ENCODE peak calls at places on chromosomes 6 and 20, in four cellular contexts. W is H1, U is K562, V is endothelial cell of umbilical vein. Y is an unnamed sample.

GRCh38 chr6:143569035-143569434 is 57.5 kb upstream of the FUCA2 start:
- DNase-seq in V (no peak), U (no peak), W (no peak), Y (no peak)

GRCh38 chr20:17646901-17647301 is 35.1 kb downstream of the RRBP1 start:
- DNase-seq in W (no peak), U (no peak), V (no peak), Y (no peak)

GRCh38 chr20:35768731-35769664 is 2.8 kb upstream of the PHF20 start:
- DNase-seq in U (peak), W (peak), V (peak), Y (peak)

GRCh38 chr20:10634683-10635411 is 39.0 kb downstream of the JAG1 start:
- DNase-seq in V (peak), W (no peak), U (no peak), Y (no peak)

GRCh38 chr20:63441136-63441776 is 31.2 kb downstream of the KCNQ2 start:
- DNase-seq in V (no peak), W (no peak), U (no peak), Y (no peak)

GRCh38 chr20:51077601-51078000 is 54.7 kb upstream of the KCNG1 start:
- DNase-seq in V (no peak), W (no peak), U (no peak), Y (no peak)

GRCh38 chr6:24283043-24283985 is 74.5 kb downstream of the DCDC2 start:
- DNase-seq in U (peak), W (peak), V (peak), Y (peak)

GRCh38 chr6:127737009-127737486 is 160.1 kb downstream of the C6orf58 start:
- DNase-seq in W (peak), V (peak), U (peak), Y (no peak)

GRCh38 chr6:28597924-28598323 is 72.2 kb downstream of the GPX5 start:
- DNase-seq in W (no peak), V (no peak), U (no peak), Y (no peak)

GRCh38 chr6:53041356-53041755 is 23.8 kb upstream of the FBXO9 start:
- DNase-seq in W (no peak), V (no peak), U (no peak), Y (no peak)

GRCh38 chr6:6379573-6379972 is 59.1 kb upstream of the F13A1 start:
- DNase-seq in U (no peak), V (no peak), W (no peak), Y (no peak)

GRCh38 chr20:32780749-32781402 is 18.7 kb downstream of the DNMT3B start:
- DNase-seq in U (no peak), W (no peak), V (no peak), Y (no peak)

GRCh38 chr20:45817652-45818194 is 5.3 kb downstream of the UBE2C start:
- DNase-seq in V (no peak), W (no peak), U (no peak), Y (no peak)

GRCh38 chr20:62873280-62873679 is 11.7 kb upstream of the TCFL5 start:
- DNase-seq in W (no peak), U (no peak), V (no peak), Y (no peak)

GRCh38 chr6:18562726-18563125 is 175.6 kb downstream of the RNF144B start:
- DNase-seq in U (no peak), V (no peak), W (no peak), Y (no peak)

GRCh38 chr6:21665101-21665435 is 71.5 kb downstream of the SOX4 start:
- DNase-seq in U (no peak), V (peak), W (no peak), Y (no peak)

GRCh38 chr20:34720266-34720665 is 16.1 kb downstream of the TP53INP2 start:
- DNase-seq in W (no peak), V (no peak), U (no peak), Y (no peak)

GRCh38 chr6:118097576-118097975 is 190.5 kb downstream of the SLC35F1 start:
- DNase-seq in U (no peak), V (no peak), W (no peak), Y (no peak)

GRCh38 chr20:61595216-61595615 is 343.2 kb downstream of the CDH4 start:
- DNase-seq in U (no peak), V (no peak), W (no peak), Y (no peak)

GRCh38 chr6:161921602-161922400 is 647.9 kb upstream of the AGPAT4 start:
- DNase-seq in W (no peak), V (no peak), U (no peak), Y (no peak)

GRCh38 chr6:69105288-69105687 is 470.2 kb downstream of the ADGRB3 start:
- DNase-seq in V (no peak), U (no peak), W (no peak), Y (peak)

GRCh38 chr6:17589402-17590116 is 10.5 kb upstream of the FAM8A1 start:
- DNase-seq in W (no peak), V (peak), U (no peak), Y (no peak)

GRCh38 chr20:38175221-38176030 is 10.4 kb upstream of the TGM2 start:
- DNase-seq in W (no peak), U (no peak), V (no peak), Y (no peak)

GRCh38 chr6:51153109-51153508 is 334.4 kb downstream of the TFAP2B start:
- DNase-seq in V (no peak), U (peak), W (no peak), Y (no peak)

GRCh38 chr6:101322921-101323320 is 70.6 kb upstream of the GRIK2 start:
- DNase-seq in V (no peak), W (no peak), U (no peak), Y (no peak)

GRCh38 chr6:147161974-147162495 is 42.2 kb upstream of the STXBP5 start:
- DNase-seq in W (no peak), U (peak), V (peak), Y (no peak)

GRCh38 chr6:134079406-134079921 is 27.0 kb upstream of the SLC2A12 start:
- DNase-seq in W (no peak), V (no peak), U (no peak), Y (no peak)

GRCh38 chr20:23225407-23226060 is 125.1 kb upstream of the NXT1 start:
- DNase-seq in V (no peak), W (no peak), U (no peak), Y (no peak)

GRCh38 chr20:23227976-23228375 is 122.6 kb upstream of the NXT1 start:
- DNase-seq in W (no peak), V (no peak), U (no peak), Y (no peak)

GRCh38 chr20:23224806-23225205 is 125.8 kb upstream of the NXT1 start:
- DNase-seq in W (no peak), V (no peak), U (no peak), Y (no peak)

GRCh38 chr20:23227274-23227673 is 123.3 kb upstream of the NXT1 start:
- DNase-seq in V (no peak), U (no peak), W (no peak), Y (no peak)

DNA sequence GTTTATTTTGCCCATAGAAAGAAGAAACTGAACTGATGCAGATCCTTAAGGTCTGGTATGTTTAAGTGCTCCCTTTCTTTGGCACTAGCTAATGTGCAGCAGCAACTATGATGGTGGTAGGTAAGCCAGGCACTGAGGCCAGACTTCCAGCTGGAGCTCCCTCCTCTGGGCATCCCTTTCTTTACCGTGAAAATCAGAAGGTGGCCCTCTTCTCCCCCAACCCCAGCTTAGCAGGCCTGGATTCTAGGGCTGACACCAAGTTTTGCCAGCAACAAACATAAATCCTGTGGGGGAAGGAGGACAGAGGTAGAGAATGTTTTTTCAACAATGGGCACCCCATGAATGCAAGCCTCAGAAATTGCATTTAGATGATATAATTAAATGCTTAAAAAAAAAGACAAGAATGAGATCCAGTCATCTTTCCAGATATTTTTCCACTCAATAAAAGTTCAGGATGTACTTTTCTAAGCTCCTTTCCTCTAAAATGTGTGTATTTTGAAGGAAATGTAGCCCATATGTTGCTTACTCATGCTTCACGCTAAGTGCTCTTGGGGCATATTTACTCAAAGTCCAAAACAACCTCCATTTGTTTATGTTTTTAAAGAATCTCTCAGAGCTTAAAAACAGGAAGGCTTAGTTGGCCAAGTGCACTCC is 123.9 kb upstream of the NXT1 start:
- DNase-seq in V (peak), W (no peak), U (no peak), Y (no peak)
- TF ChIP-seq JUN in V (no peak), W (no peak), U (no peak), Y (no peak)

GRCh38 chr6:39302669-39303424 is 11.4 kb downstream of the KCNK17 start:
- DNase-seq in W (peak), U (peak), V (peak), Y (peak)
- TF ChIP-seq JUN in W (no peak), U (no peak), V (no peak), Y (no peak)

GRCh38 chr6:1873781-1874180 is 264.1 kb downstream of the FOXC1 start:
- DNase-seq in U (no peak), V (no peak), W (no peak), Y (no peak)
- TF ChIP-seq JUN in U (no peak), V (no peak), W (no peak), Y (no peak)

GRCh38 chr6:41425511-41425910 is 90.1 kb downstream of the NCR2 start:
- DNase-seq in W (no peak), V (no peak), U (no peak), Y (no peak)

GRCh38 chr6:41422156-41422555 is 86.7 kb downstream of the NCR2 start:
- DNase-seq in V (no peak), W (no peak), U (no peak), Y (no peak)

GRCh38 chr6:41426438-41426851 is 91.0 kb downstream of the NCR2 start:
- DNase-seq in V (no peak), W (no peak), U (no peak), Y (peak)

GRCh38 chr6:41423002-41423401 is 87.6 kb downstream of the NCR2 start:
- DNase-seq in V (no peak), W (no peak), U (no peak), Y (no peak)

DNA sequence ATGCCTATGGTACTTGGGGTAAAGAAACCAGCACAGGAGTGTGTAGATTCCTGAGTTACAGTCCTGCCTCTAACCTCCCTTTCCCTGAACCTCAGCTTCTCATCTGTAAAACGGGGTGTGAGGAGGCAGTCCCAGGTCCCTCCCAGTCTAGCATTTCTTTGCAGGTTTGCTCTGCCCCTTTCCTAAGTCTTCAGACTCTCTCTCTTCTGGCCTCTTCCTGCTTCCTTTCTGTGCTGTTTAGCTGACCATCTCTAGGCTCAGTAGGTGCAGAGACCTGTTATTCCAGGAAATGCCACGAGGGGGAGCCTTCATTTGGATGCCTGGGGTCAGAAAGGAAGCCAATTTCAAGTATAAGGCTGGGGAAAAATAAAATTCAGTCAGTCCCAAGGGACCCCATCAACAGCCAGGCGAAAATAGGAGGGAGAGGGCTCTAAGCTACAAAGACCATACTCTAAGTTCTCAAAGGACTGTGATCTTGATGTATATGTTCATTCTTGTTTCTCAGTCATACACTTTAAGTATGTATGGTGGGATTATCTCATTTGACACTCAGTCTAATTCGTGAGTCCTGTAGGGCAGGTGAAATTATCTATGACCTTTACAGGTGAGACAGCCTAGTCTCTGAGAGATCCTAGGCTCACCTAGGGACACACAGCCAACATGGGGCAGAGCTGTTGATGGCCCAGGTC is 89.1 kb downstream of the NCR2 start:
- DNase-seq in V (peak), U (peak), W (no peak), Y (peak)
- TF ChIP-seq JUN in V (no peak), U (no peak), W (no peak), Y (no peak)

GRCh38 chr6:33161354-33162320 is 30.6 kb downstream of the COL11A2 start:
- DNase-seq in U (peak), V (peak), W (no peak), Y (peak)
- TF ChIP-seq JUN in U (no peak), V (no peak), W (no peak), Y (no peak)

GRCh38 chr20:49832632-49833327 is 20.2 kb downstream of the SLC9A8 start:
- DNase-seq in V (no peak), W (no peak), U (no peak), Y (no peak)
- TF ChIP-seq JUN in V (no peak), W (no peak), U (no peak), Y (no peak)

Y was measured in WTC11.